ENCODE peak calls at places on chromosomes 3 and 15, in ten cellular contexts. P is NB4, W is GM06990, H is astrocyte of the spinal cord, I is tibial artery, Z is cardiac fibroblast, Y is heart right ventricle, E is lower leg skin, M is neural progenitor cell, V is endodermal cell. U is an unnamed sample.

GRCh38 chr3:73243740-73244139 is 182.3 kb downstream of the EBLN2 start:
- DNase-seq in Z (no peak), Y (no peak), E (no peak), M (no peak), V (no peak), I (no peak), W (no peak), H (no peak), P (no peak), U (no peak)

GRCh38 chr3:5195605-5196004 is 8.1 kb downstream of the EDEM1 start:
- DNase-seq in E (no peak), H (no peak), I (peak), M (no peak), V (no peak), Y (no peak), Z (peak), W (no peak), P (peak), U (no peak)

GRCh38 chr15:75130597-75131268 is 70.9 kb upstream of the C15orf39 start:
- DNase-seq in M (no peak), Y (no peak), E (peak), W (peak), I (no peak), V (peak), H (no peak), P (no peak), Z (no peak), U (no peak)

GRCh38 chr15:98315951-98316350 is 332.4 kb upstream of the IGF1R start:
- DNase-seq in W (no peak), Y (no peak), I (no peak), E (no peak), M (no peak), V (no peak), P (no peak), H (no peak), Z (no peak), U (peak)

GRCh38 chr3:55246016-55246415 is 241.1 kb downstream of the WNT5A start:
- DNase-seq in H (peak), P (no peak), I (no peak), E (no peak), V (no peak), W (no peak), Z (peak), M (no peak), Y (no peak), U (no peak)

GRCh38 chr3:156189927-156190326 is 69.5 kb downstream of the KCNAB1 start:
- DNase-seq in M (no peak), P (no peak), Z (no peak), I (no peak), W (no peak), H (no peak), E (no peak), V (no peak), Y (no peak), U (no peak)

GRCh38 chr3:87206070-87206469 is 21.0 kb upstream of the CHMP2B start:
- DNase-seq in M (no peak), H (peak), E (no peak), V (no peak), I (no peak), Z (peak), Y (no peak), W (no peak), P (no peak), U (no peak)

GRCh38 chr3:171457263-171458055 is 2.7 kb downstream of the TNIK start:
- DNase-seq in Z (no peak), H (no peak), E (no peak), M (peak), I (no peak), P (peak), V (peak), W (no peak), Y (no peak), U (no peak)

GRCh38 chr3:6825527-6825926 is 35.4 kb upstream of the GRM7 start:
- DNase-seq in M (no peak), H (no peak), Z (no peak), E (no peak), Y (no peak), W (no peak), P (no peak), V (no peak), I (no peak), U (no peak)

GRCh38 chr15:73284073-73284472 is 84.7 kb downstream of the HCN4 start:
- DNase-seq in V (no peak), P (peak), I (no peak), M (no peak), H (peak), W (no peak), Y (no peak), Z (peak), E (no peak), U (no peak)

GRCh38 chr3:128491900-128492352 is 1.1 kb downstream of the GATA2 start:
- DNase-seq in W (no peak), V (peak), H (peak), P (peak), E (peak), M (no peak), Y (no peak), I (no peak), Z (peak), U (no peak)

GRCh38 chr3:39423571-39423970 is 17.1 kb downstream of the RPSA start:
- DNase-seq in W (no peak), E (no peak), P (no peak), I (no peak), Y (no peak), Z (no peak), H (no peak), M (no peak), V (no peak), U (no peak)

GRCh38 chr3:115438799-115439198 is 184.5 kb upstream of the GAP43 start:
- DNase-seq in E (no peak), W (no peak), Z (no peak), M (no peak), H (no peak), Y (no peak), V (no peak), P (no peak), I (no peak), U (no peak)

GRCh38 chr3:46858996-46859710 is 4.1 kb downstream of the MYL3 start:
- DNase-seq in W (no peak), I (peak), M (no peak), P (no peak), Z (no peak), V (peak), E (peak), Y (peak), H (no peak), U (no peak)

GRCh38 chr3:118734664-118735063 is 300.0 kb downstream of the IGSF11 start:
- DNase-seq in H (no peak), E (no peak), I (no peak), P (no peak), W (no peak), V (no peak), M (no peak), Y (no peak), Z (no peak), U (no peak)

GRCh38 chr3:195550723-195551122 is 7.6 kb upstream of the PPP1R2 start:
- DNase-seq in M (no peak), E (no peak), P (no peak), I (no peak), Z (no peak), W (no peak), H (peak), Y (no peak), V (no peak), U (no peak)

GRCh38 chr15:70379134-70379533 is 281.4 kb upstream of the TLE3 start:
- DNase-seq in I (no peak), M (no peak), Z (no peak), H (no peak), V (peak), Y (no peak), P (no peak), E (peak), W (no peak), U (no peak)

GRCh38 chr3:7876741-7877297 is 624.8 kb upstream of the LMCD1 start:
- DNase-seq in H (peak), P (no peak), W (no peak), E (no peak), Z (no peak), I (no peak), Y (no peak), M (no peak), V (no peak), U (no peak)

GRCh38 chr3:42569743-42570142 is 12.0 kb downstream of the SEC22C start:
- DNase-seq in H (no peak), I (no peak), P (no peak), Y (no peak), M (no peak), V (no peak), E (no peak), Z (no peak), W (no peak), U (no peak)

GRCh38 chr15:78457101-78457500 is 19.1 kb downstream of the IREB2 start:
- DNase-seq in W (no peak), Y (no peak), E (no peak), H (peak), V (no peak), M (no peak), I (no peak), Z (peak), P (no peak), U (no peak)

GRCh38 chr3:8739757-8740508 is 6.3 kb downstream of the CAV3 start:
- DNase-seq in I (no peak), E (peak), H (peak), V (no peak), Z (peak), W (no peak), Y (no peak), M (no peak), P (peak), U (peak)

GRCh38 chr15:48058371-48058770 is 62.4 kb upstream of the SLC24A5 start:
- DNase-seq in M (no peak), V (no peak), I (no peak), Z (no peak), W (no peak), P (no peak), H (no peak), E (no peak), Y (no peak), U (no peak)

GRCh38 chr3:184175981-184176376 is 1.3 kb downstream of the AP2M1 start:
- DNase-seq in M (no peak), P (no peak), E (no peak), Z (peak), H (no peak), W (no peak), I (no peak), Y (no peak), V (no peak), U (no peak)

GRCh38 chr3:27174530-27174929 is 194.7 kb downstream of the NEK10 start:
- DNase-seq in I (no peak), P (no peak), H (no peak), Z (no peak), M (no peak), E (no peak), Y (no peak), V (peak), W (no peak), U (no peak)

DNA sequence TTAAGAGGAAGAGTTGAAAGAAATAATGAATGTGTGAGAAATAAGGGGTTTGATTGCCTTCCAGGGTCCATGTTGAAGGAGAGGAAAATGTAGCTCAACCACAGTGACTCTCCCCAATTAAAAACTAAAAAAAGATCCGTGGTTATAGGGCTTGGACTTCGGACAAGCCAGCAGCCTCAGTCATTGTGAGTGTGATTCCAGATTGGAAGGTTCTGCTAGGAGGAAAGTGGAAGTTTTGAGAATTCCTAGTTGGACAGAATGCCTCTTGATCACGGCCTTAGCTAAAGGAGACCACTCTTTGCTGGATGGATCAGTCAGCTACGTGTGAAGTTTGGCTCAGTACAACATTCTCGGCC is 27.3 kb downstream of the FLNB start:
- DNase-seq in Z (no peak), I (no peak), P (no peak), W (no peak), V (no peak), E (no peak), M (no peak), Y (no peak), H (peak), U (no peak)
- H3K4me3 ChIP-seq in Z (no peak), I (no peak), P (no peak), W (peak), V (no peak), E (no peak), M (no peak), Y (no peak), H (no peak), U (no peak)

GRCh38 chr3:50246517-50246954 is 10.5 kb downstream of the GNAI2 start:
- DNase-seq in Z (peak), V (peak), I (no peak), E (no peak), M (peak), Y (peak), P (peak), W (no peak), H (peak), U (no peak)
- TF ChIP-seq CTCF in Z (no peak), V (no peak), I (no peak), E (no peak), M (no peak), Y (peak), P (no peak), W (no peak), H (no peak), U (no peak)

GRCh38 chr3:108469126-108469525 is 41.3 kb downstream of the MYH15 start:
- DNase-seq in Y (no peak), Z (no peak), I (no peak), M (no peak), H (no peak), E (no peak), V (no peak), P (no peak), W (no peak), U (no peak)

GRCh38 chr3:108472011-108472591 is 38.3 kb downstream of the MYH15 start:
- DNase-seq in H (peak), E (no peak), I (no peak), M (no peak), P (peak), Y (no peak), V (no peak), W (no peak), Z (peak), U (no peak)

GRCh38 chr3:108473711-108474110 is 36.7 kb downstream of the MYH15 start:
- DNase-seq in I (no peak), M (no peak), Z (no peak), H (no peak), Y (no peak), W (no peak), P (no peak), E (no peak), V (no peak), U (no peak)

GRCh38 chr3:108468577-108468976 is 41.8 kb downstream of the MYH15 start:
- DNase-seq in Z (no peak), P (no peak), I (no peak), M (no peak), V (no peak), H (no peak), E (no peak), W (no peak), Y (no peak), U (no peak)

DNA sequence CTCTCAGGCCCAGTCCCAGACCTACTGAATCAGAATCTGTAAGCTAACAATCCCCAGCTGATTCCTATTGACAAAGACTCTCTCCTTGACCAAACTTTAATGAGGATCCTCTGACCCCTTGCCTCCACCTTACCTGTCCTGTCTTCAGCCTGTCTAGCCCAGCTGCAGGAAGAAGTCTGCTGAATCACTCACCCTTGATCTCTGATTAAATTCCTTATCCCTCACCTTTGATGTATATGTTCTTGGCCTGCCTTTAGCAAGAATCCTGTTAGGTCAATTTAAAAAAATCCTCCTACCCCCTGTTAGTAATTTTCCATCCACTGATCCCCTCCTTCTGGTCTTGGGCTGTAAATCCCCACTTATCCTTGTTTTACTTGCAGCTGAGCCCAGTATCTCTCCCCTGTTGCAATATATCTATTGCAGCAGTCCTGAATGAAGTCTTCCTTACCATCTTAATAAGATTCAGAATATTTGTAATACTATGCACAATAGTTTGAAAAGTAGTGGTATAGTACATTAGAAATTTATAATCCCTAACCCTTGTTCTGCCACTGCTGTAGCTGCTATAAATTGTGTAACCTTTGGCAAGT is 39.0 kb downstream of the MYH15 start:
- DNase-seq in Y (no peak), M (no peak), I (no peak), P (no peak), V (no peak), H (no peak), W (no peak), Z (peak), E (no peak), U (no peak)
- H3K4me3 ChIP-seq in Y (no peak), M (no peak), I (no peak), P (no peak), V (no peak), H (no peak), W (no peak), Z (no peak), E (no peak), U (no peak)

GRCh38 chr15:45668386-45668785 is 33.6 kb downstream of the SQOR start:
- DNase-seq in V (no peak), W (no peak), Z (no peak), Y (no peak), P (no peak), M (no peak), I (no peak), E (no peak), H (no peak), U (no peak)

GRCh38 chr15:45664451-45664850 is 29.6 kb downstream of the SQOR start:
- DNase-seq in Z (peak), Y (no peak), H (peak), V (peak), E (no peak), P (peak), I (no peak), W (no peak), M (no peak), U (no peak)

GRCh38 chr15:45665261-45665660 is 30.4 kb downstream of the SQOR start:
- DNase-seq in V (no peak), H (no peak), P (no peak), Y (no peak), I (no peak), E (no peak), Z (peak), M (no peak), W (no peak), U (no peak)

GRCh38 chr15:45667002-45667401 is 32.2 kb downstream of the SQOR start:
- DNase-seq in P (no peak), Y (no peak), Z (no peak), V (no peak), E (no peak), I (no peak), H (no peak), W (no peak), M (no peak), U (no peak)

DNA sequence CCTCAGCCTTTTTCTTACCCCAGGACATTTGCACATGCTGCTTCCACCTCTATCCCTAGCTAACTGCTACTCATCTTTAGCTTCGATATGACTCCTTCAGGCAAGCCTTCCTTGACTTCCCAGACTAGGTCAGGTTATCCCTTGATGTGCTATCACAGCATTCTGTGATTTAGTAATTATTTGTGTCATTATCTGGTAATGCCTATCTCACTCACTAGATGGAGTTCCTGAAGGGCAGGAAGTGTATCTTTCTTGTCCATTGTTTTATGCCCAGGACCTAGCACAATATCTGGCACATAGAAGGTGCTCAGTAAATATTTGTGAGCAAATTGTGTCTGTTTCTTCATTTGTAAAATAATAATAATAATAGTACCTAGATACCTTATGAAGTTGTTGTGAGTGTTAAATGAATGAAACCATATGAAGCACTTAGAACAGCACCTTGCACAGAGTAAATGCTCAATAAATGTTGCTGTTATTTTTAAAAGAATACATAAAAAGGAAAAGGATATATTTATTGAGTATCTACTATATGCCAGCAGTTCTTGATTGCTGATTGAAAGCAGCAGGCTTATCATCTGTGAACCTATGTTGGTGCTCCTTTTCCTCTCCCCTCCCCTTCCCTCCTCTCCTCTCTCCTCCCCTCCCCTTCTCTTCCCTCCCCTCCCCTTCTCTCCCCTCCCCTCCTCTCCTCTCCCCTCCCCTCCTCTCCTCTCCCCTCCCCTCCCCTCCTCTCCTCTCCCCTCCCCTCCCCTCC is 31.5 kb downstream of the SQOR start:
- DNase-seq in I (no peak), Y (no peak), V (no peak), W (no peak), H (no peak), Z (no peak), P (no peak), M (no peak), E (no peak), U (no peak)
- TF ChIP-seq CTCF in I (no peak), Y (no peak), V (peak), W (no peak), H (no peak), Z (no peak), P (no peak), M (no peak), E (no peak), U (peak)

GRCh38 chr3:149371001-149371722 is 6.3 kb downstream of the TM4SF1 start:
- DNase-seq in Z (peak), E (no peak), W (no peak), H (no peak), I (no peak), P (peak), Y (no peak), M (peak), V (no peak), U (no peak)
- H3K4me3 ChIP-seq in Z (no peak), E (no peak), W (no peak), H (no peak), I (no peak), P (no peak), Y (no peak), M (no peak), V (no peak), U (no peak)

GRCh38 chr15:89399390-89400120 is 64.9 kb upstream of the POLG start:
- DNase-seq in E (no peak), Z (no peak), I (no peak), Y (no peak), P (no peak), W (peak), H (no peak), V (peak), M (peak), U (no peak)
- TF ChIP-seq CTCF in E (no peak), Z (peak), I (no peak), Y (no peak), P (no peak), W (peak), H (peak), V (peak), M (peak), U (peak)

GRCh38 chr3:160373655-160374054 is 25.4 kb downstream of the IFT80 start:
- DNase-seq in V (no peak), H (no peak), P (no peak), M (no peak), W (no peak), E (no peak), I (no peak), Z (no peak), Y (no peak), U (no peak)

GRCh38 chr3:160374925-160375324 is 24.1 kb downstream of the IFT80 start:
- DNase-seq in W (no peak), P (no peak), E (no peak), I (no peak), Y (no peak), V (no peak), H (no peak), M (no peak), Z (no peak), U (no peak)

GRCh38 chr3:160374472-160374871 is 24.6 kb downstream of the IFT80 start:
- DNase-seq in H (no peak), Y (no peak), I (no peak), M (no peak), W (no peak), Z (no peak), P (no peak), V (no peak), E (no peak), U (peak)

GRCh38 chr3:160378331-160379109 is 20.5 kb downstream of the IFT80 start:
- DNase-seq in H (no peak), W (no peak), M (no peak), E (no peak), I (no peak), Y (no peak), V (no peak), P (no peak), Z (peak), U (no peak)

DNA sequence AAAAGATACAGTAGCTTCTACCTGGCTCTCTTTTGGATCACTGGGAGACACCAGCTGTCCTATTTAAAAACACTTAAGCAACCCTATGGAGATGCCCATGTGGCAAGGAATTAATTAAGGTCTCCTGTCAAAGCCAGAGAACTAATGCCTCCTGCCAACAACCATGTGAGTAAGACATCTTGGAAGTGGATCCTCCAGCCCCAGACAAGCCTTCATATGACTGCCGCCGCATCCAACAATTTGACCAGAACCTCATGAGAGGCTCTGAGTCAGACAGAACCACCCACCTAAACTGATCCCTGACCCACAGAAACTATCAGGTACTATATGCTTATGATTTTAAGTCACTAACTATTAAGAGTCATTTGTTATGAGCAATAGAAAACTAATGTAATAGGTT is 22.3 kb downstream of the IFT80 start:
- DNase-seq in Y (no peak), Z (peak), M (no peak), P (no peak), W (no peak), E (no peak), H (no peak), V (no peak), I (no peak), U (no peak)
- H3K4me3 ChIP-seq in Y (no peak), Z (no peak), M (no peak), P (no peak), W (no peak), E (no peak), H (no peak), V (no peak), I (no peak), U (no peak)

U was measured in epithelial cell of proximal tubule.